ENCODE peak calls at places on chromosomes 12 and 14, in six cellular contexts. C is H7, I is ELR, J is sciatic nerve, V is Karpas-422, F is neuronal stem cell. B is an unnamed sample.

GRCh38 chr12:8664228-8664963 is 1.8 kb upstream of the MFAP5 start:
- DNase-seq in C (no peak), I (no peak), J (no peak), V (no peak), F (no peak), B (no peak)

GRCh38 chr12:4145990-4146859 is 127.3 kb upstream of the CCND2 start:
- DNase-seq in C (no peak), I (no peak), J (no peak), V (no peak), F (no peak), B (no peak)

GRCh38 chr12:30457621-30458289 is 237.9 kb downstream of the IPO8 start:
- DNase-seq in C (peak; percentile 25), I (peak; percentile 63), J (no peak), V (no peak), F (no peak), B (no peak)

GRCh38 chr12:42763682-42764081 is 174.1 kb upstream of the PRICKLE1 start:
- DNase-seq in C (no peak), I (no peak), J (no peak), V (no peak), F (no peak), B (no peak)

GRCh38 chr14:103550451-103551337 is 11.8 kb downstream of the BAG5 start:
- DNase-seq in C (peak; percentile 70), I (no peak), J (no peak), V (no peak), F (no peak), B (no peak)

GRCh38 chr12:48956279-48957140 is 777 bp downstream of the ARF3 start:
- DNase-seq in C (peak; percentile 93), I (peak; percentile 98), J (peak; percentile 87), V (peak; percentile 64), F (peak; percentile 86), B (peak; percentile 92)

GRCh38 chr12:75831413-75831812 is 200.2 kb downstream of the PHLDA1 start:
- DNase-seq in C (no peak), I (no peak), J (no peak), V (no peak), F (no peak), B (no peak)

GRCh38 chr12:138898-139534 is 72.4 kb downstream of the IQSEC3 start:
- DNase-seq in C (peak; percentile 82), I (no peak), J (peak; percentile 62), V (no peak), F (no peak), B (no peak)

GRCh38 chr12:50689437-50689836 is 74.5 kb upstream of the ATF1 start:
- DNase-seq in C (no peak), I (no peak), J (no peak), V (no peak), F (no peak), B (no peak)

GRCh38 chr12:92624236-92624635 is 78.6 kb upstream of the PLEKHG7 start:
- DNase-seq in C (no peak), I (peak; percentile 81), J (no peak), V (no peak), F (no peak), B (no peak)

GRCh38 chr14:73241481-73242165 is 4.3 kb downstream of the PAPLN start:
- DNase-seq in C (peak; percentile 68), I (no peak), J (no peak), V (peak; percentile 83), F (no peak), B (no peak)

GRCh38 chr12:70418101-70418500 is 52.0 kb downstream of the KCNMB4 start:
- DNase-seq in C (no peak), I (peak; percentile 5), J (no peak), V (no peak), F (no peak), B (no peak)

GRCh38 chr12:85823436-85824179 is 12.6 kb downstream of the RASSF9 start:
- DNase-seq in C (no peak), I (peak; percentile 65), J (no peak), V (no peak), F (no peak), B (no peak)

GRCh38 chr14:105334383-105335230 is 20.1 kb downstream of the PACS2 start:
- DNase-seq in C (no peak), I (no peak), J (no peak), V (no peak), F (no peak), B (no peak)

GRCh38 chr14:51776102-51776894 is 84.1 kb upstream of the GNG2 start:
- DNase-seq in C (peak; percentile 91), I (peak; percentile 80), J (peak; percentile 77), V (peak; percentile 86), F (peak; percentile 51), B (peak; percentile 74)

GRCh38 chr12:57089259-57090245 is 638 bp downstream of the NAB2 start:
- DNase-seq in C (peak; percentile 79), I (peak; percentile 79), J (peak; percentile 90), V (peak; percentile 78), F (no peak), B (no peak)

GRCh38 chr14:99971929-99972747 is 93.1 kb upstream of the EVL start:
- DNase-seq in C (peak; percentile 75), I (peak; percentile 39), J (no peak), V (no peak), F (peak; percentile 29), B (no peak)